ENCODE peak calls at places on chromosomes 13 and 19, in seven cellular contexts. One of them, this sample, is unnamed.

GRCh38 chr19:28397311-28397710 is 815.6 kb downstream of the UQCRFS1 start:
- DNase-seq in heart right ventricle: no peak
- DNase-seq in KBM-7: no peak
- DNase-seq in astrocyte: no peak
- DNase-seq in nephron progenitor cell: no peak
- DNase-seq in thoracic aorta: no peak
- DNase-seq in stromal cell of bone marrow: no peak
- DNase-seq in this sample: no peak

GRCh38 chr13:98826156-98826555 is 73.7 kb upstream of the SLC15A1 start:
- DNase-seq in heart right ventricle: no peak
- DNase-seq in KBM-7: no peak
- DNase-seq in astrocyte: no peak
- DNase-seq in nephron progenitor cell: no peak
- DNase-seq in thoracic aorta: no peak
- DNase-seq in stromal cell of bone marrow: no peak
- DNase-seq in this sample: no peak

GRCh38 chr13:41848435-41849255 is 112.3 kb downstream of the VWA8 start:
- DNase-seq in heart right ventricle: no peak
- DNase-seq in KBM-7: no peak
- DNase-seq in astrocyte: peak
- DNase-seq in nephron progenitor cell: no peak
- DNase-seq in thoracic aorta: no peak
- DNase-seq in stromal cell of bone marrow: peak
- DNase-seq in this sample: no peak

GRCh38 chr13:87129602-87130300 is 541.4 kb upstream of the SLITRK5 start:
- DNase-seq in heart right ventricle: no peak
- DNase-seq in KBM-7: no peak
- DNase-seq in astrocyte: peak
- DNase-seq in nephron progenitor cell: no peak
- DNase-seq in thoracic aorta: no peak
- DNase-seq in stromal cell of bone marrow: no peak
- DNase-seq in this sample: no peak

GRCh38 chr13:64453831-64454230 is 2776.3 kb downstream of the PCDH9 start:
- DNase-seq in heart right ventricle: no peak
- DNase-seq in KBM-7: no peak
- DNase-seq in astrocyte: no peak
- DNase-seq in nephron progenitor cell: no peak
- DNase-seq in thoracic aorta: no peak
- DNase-seq in stromal cell of bone marrow: no peak
- DNase-seq in this sample: no peak

GRCh38 chr13:80571346-80572307 is 230.7 kb upstream of the SPRY2 start:
- DNase-seq in heart right ventricle: no peak
- DNase-seq in KBM-7: no peak
- DNase-seq in astrocyte: no peak
- DNase-seq in nephron progenitor cell: no peak
- DNase-seq in thoracic aorta: no peak
- DNase-seq in stromal cell of bone marrow: no peak
- DNase-seq in this sample: no peak

GRCh38 chr13:20206836-20207235 is 14.1 kb upstream of the GJB2 start:
- DNase-seq in heart right ventricle: no peak
- DNase-seq in KBM-7: no peak
- DNase-seq in astrocyte: no peak
- DNase-seq in nephron progenitor cell: no peak
- DNase-seq in thoracic aorta: no peak
- DNase-seq in stromal cell of bone marrow: no peak
- DNase-seq in this sample: no peak

GRCh38 chr13:99993660-99994455 is 12.3 kb downstream of the ZIC2 start:
- DNase-seq in heart right ventricle: no peak
- DNase-seq in KBM-7: no peak
- DNase-seq in astrocyte: no peak
- DNase-seq in nephron progenitor cell: peak
- DNase-seq in thoracic aorta: no peak
- DNase-seq in stromal cell of bone marrow: no peak
- DNase-seq in this sample: no peak

GRCh38 chr13:35349673-35350278 is 126.7 kb downstream of the MAB21L1 start:
- DNase-seq in heart right ventricle: no peak
- DNase-seq in KBM-7: no peak
- DNase-seq in astrocyte: peak
- DNase-seq in nephron progenitor cell: no peak
- DNase-seq in thoracic aorta: no peak
- DNase-seq in stromal cell of bone marrow: peak
- DNase-seq in this sample: no peak

GRCh38 chr19:10389863-10390262 is 9.5 kb upstream of the TYK2 start:
- DNase-seq in heart right ventricle: no peak
- DNase-seq in KBM-7: no peak
- DNase-seq in astrocyte: no peak
- DNase-seq in nephron progenitor cell: no peak
- DNase-seq in thoracic aorta: no peak
- DNase-seq in stromal cell of bone marrow: no peak
- DNase-seq in this sample: no peak

GRCh38 chr19:38145627-38146026 is 78.4 kb downstream of the DPF1 start:
- DNase-seq in heart right ventricle: no peak
- DNase-seq in KBM-7: no peak
- DNase-seq in astrocyte: no peak
- DNase-seq in nephron progenitor cell: no peak
- DNase-seq in thoracic aorta: no peak
- DNase-seq in stromal cell of bone marrow: peak
- DNase-seq in this sample: no peak

GRCh38 chr19:16019691-16020448 is 56.4 kb upstream of the TPM4 start:
- DNase-seq in heart right ventricle: no peak
- DNase-seq in KBM-7: no peak
- DNase-seq in astrocyte: no peak
- DNase-seq in nephron progenitor cell: no peak
- DNase-seq in thoracic aorta: no peak
- DNase-seq in stromal cell of bone marrow: no peak
- DNase-seq in this sample: no peak

GRCh38 chr13:97495678-97496077 is 61.7 kb downstream of the RAP2A start:
- DNase-seq in heart right ventricle: no peak
- DNase-seq in KBM-7: no peak
- DNase-seq in astrocyte: no peak
- DNase-seq in nephron progenitor cell: no peak
- DNase-seq in thoracic aorta: no peak
- DNase-seq in stromal cell of bone marrow: no peak
- DNase-seq in this sample: no peak

GRCh38 chr13:67736646-67737420 is 506.7 kb upstream of the PCDH9 start:
- DNase-seq in heart right ventricle: no peak
- DNase-seq in KBM-7: peak
- DNase-seq in astrocyte: peak
- DNase-seq in nephron progenitor cell: peak
- DNase-seq in thoracic aorta: no peak
- DNase-seq in stromal cell of bone marrow: peak
- DNase-seq in this sample: peak

GRCh38 chr13:44293354-44293753 is 80.3 kb upstream of the SERP2 start:
- DNase-seq in heart right ventricle: no peak
- DNase-seq in KBM-7: no peak
- DNase-seq in astrocyte: no peak
- DNase-seq in nephron progenitor cell: no peak
- DNase-seq in thoracic aorta: no peak
- DNase-seq in stromal cell of bone marrow: no peak
- DNase-seq in this sample: no peak

GRCh38 chr13:32938907-32939306 is 77.3 kb upstream of the KL start:
- DNase-seq in heart right ventricle: no peak
- DNase-seq in KBM-7: no peak
- DNase-seq in astrocyte: peak
- DNase-seq in nephron progenitor cell: no peak
- DNase-seq in thoracic aorta: no peak
- DNase-seq in stromal cell of bone marrow: peak
- DNase-seq in this sample: no peak

GRCh38 chr13:41178040-41178439 is 16.3 kb downstream of the KBTBD7 start:
- DNase-seq in heart right ventricle: no peak
- DNase-seq in KBM-7: no peak
- DNase-seq in astrocyte: peak
- DNase-seq in nephron progenitor cell: no peak
- DNase-seq in thoracic aorta: no peak
- DNase-seq in stromal cell of bone marrow: no peak
- DNase-seq in this sample: no peak

GRCh38 chr19:5097331-5097930 is 128.5 kb downstream of the KDM4B start:
- DNase-seq in heart right ventricle: no peak
- DNase-seq in KBM-7: no peak
- DNase-seq in astrocyte: no peak
- DNase-seq in nephron progenitor cell: no peak
- DNase-seq in thoracic aorta: no peak
- DNase-seq in stromal cell of bone marrow: no peak
- DNase-seq in this sample: no peak

GRCh38 chr19:46015961-46016425 is 6.9 kb downstream of the PGLYRP1 start:
- DNase-seq in heart right ventricle: no peak
- DNase-seq in KBM-7: no peak
- DNase-seq in astrocyte: no peak
- DNase-seq in nephron progenitor cell: peak
- DNase-seq in thoracic aorta: no peak
- DNase-seq in stromal cell of bone marrow: no peak
- DNase-seq in this sample: no peak

GRCh38 chr13:90717451-90717936 is 630.0 kb upstream of the MIR17HG start:
- DNase-seq in heart right ventricle: no peak
- DNase-seq in KBM-7: no peak
- DNase-seq in astrocyte: peak
- DNase-seq in nephron progenitor cell: no peak
- DNase-seq in thoracic aorta: no peak
- DNase-seq in stromal cell of bone marrow: peak
- DNase-seq in this sample: no peak

GRCh38 chr13:27375686-27376326 is 48.6 kb upstream of the GTF3A start:
- DNase-seq in heart right ventricle: peak
- DNase-seq in KBM-7: peak
- DNase-seq in astrocyte: peak
- DNase-seq in nephron progenitor cell: peak
- DNase-seq in thoracic aorta: no peak
- DNase-seq in stromal cell of bone marrow: peak
- DNase-seq in this sample: no peak

GRCh38 chr19:2478756-2479555 is 3.0 kb downstream of the GADD45B start:
- DNase-seq in heart right ventricle: peak
- DNase-seq in KBM-7: no peak
- DNase-seq in astrocyte: peak
- DNase-seq in nephron progenitor cell: peak
- DNase-seq in thoracic aorta: peak
- DNase-seq in stromal cell of bone marrow: no peak
- DNase-seq in this sample: no peak

GRCh38 chr13:91134773-91135124 is 212.7 kb upstream of the MIR17HG start:
- DNase-seq in heart right ventricle: no peak
- DNase-seq in KBM-7: peak
- DNase-seq in astrocyte: no peak
- DNase-seq in nephron progenitor cell: no peak
- DNase-seq in thoracic aorta: no peak
- DNase-seq in stromal cell of bone marrow: no peak
- DNase-seq in this sample: no peak

GRCh38 chr19:55459950-55460657 is 1.3 kb downstream of the ISOC2 start:
- DNase-seq in heart right ventricle: no peak
- DNase-seq in KBM-7: no peak
- DNase-seq in astrocyte: no peak
- DNase-seq in nephron progenitor cell: no peak
- DNase-seq in thoracic aorta: no peak
- DNase-seq in stromal cell of bone marrow: no peak
- DNase-seq in this sample: no peak

GRCh38 chr19:35712910-35713845 is 4.6 kb upstream of the KMT2B start:
- DNase-seq in heart right ventricle: no peak
- DNase-seq in KBM-7: no peak
- DNase-seq in astrocyte: no peak
- DNase-seq in nephron progenitor cell: no peak
- DNase-seq in thoracic aorta: no peak
- DNase-seq in stromal cell of bone marrow: no peak
- DNase-seq in this sample: no peak

GRCh38 chr13:37679043-37679442 is 80.5 kb upstream of the POSTN start:
- DNase-seq in heart right ventricle: no peak
- DNase-seq in KBM-7: no peak
- DNase-seq in astrocyte: no peak
- DNase-seq in nephron progenitor cell: no peak
- DNase-seq in thoracic aorta: no peak
- DNase-seq in stromal cell of bone marrow: no peak
- DNase-seq in this sample: no peak

GRCh38 chr13:114015608-114016295 is 41.9 kb upstream of the C13orf46 start:
- DNase-seq in heart right ventricle: peak
- DNase-seq in KBM-7: no peak
- DNase-seq in astrocyte: no peak
- DNase-seq in nephron progenitor cell: no peak
- DNase-seq in thoracic aorta: no peak
- DNase-seq in stromal cell of bone marrow: peak
- DNase-seq in this sample: no peak

GRCh38 chr19:50285833-50286232 is 43.3 kb downstream of the KCNC3 start:
- DNase-seq in heart right ventricle: no peak
- DNase-seq in KBM-7: no peak
- DNase-seq in astrocyte: no peak
- DNase-seq in nephron progenitor cell: no peak
- DNase-seq in thoracic aorta: no peak
- DNase-seq in stromal cell of bone marrow: no peak
- DNase-seq in this sample: no peak

This sample was measured in brain pericyte.